ENCODE peak calls at places on chromosomes 4 and X, in five cellular contexts. One of them, this sample, is unnamed.

GRCh38 chr4:95197353-95197752 is 351.4 kb downstream of the UNC5C start:
- DNase-seq in A549: no peak
- DNase-seq in heart left ventricle: no peak
- DNase-seq in ovary: no peak
- DNase-seq in left lung: no peak
- DNase-seq in this sample: no peak

GRCh38 chr4:12636191-12636590 is 847.9 kb downstream of the RAB28 start:
- DNase-seq in A549: no peak
- DNase-seq in heart left ventricle: no peak
- DNase-seq in ovary: no peak
- DNase-seq in left lung: no peak
- DNase-seq in this sample: no peak

GRCh38 chr4:56757270-56757746 is 64.2 kb downstream of the SPINK2 start:
- DNase-seq in A549: no peak
- DNase-seq in heart left ventricle: no peak
- DNase-seq in ovary: no peak
- DNase-seq in left lung: peak; percentile 36
- DNase-seq in this sample: no peak

GRCh38 chr4:185011408-185011807 is 6.9 kb upstream of the HELT start:
- DNase-seq in A549: no peak
- DNase-seq in heart left ventricle: no peak
- DNase-seq in ovary: no peak
- DNase-seq in left lung: no peak
- DNase-seq in this sample: no peak

GRCh38 chr4:180610317-180610716 is 1632.9 kb upstream of the TENM3 start:
- DNase-seq in A549: no peak
- DNase-seq in heart left ventricle: no peak
- DNase-seq in ovary: no peak
- DNase-seq in left lung: no peak
- DNase-seq in this sample: no peak

GRCh38 chrX:32408389-32408788 is 803.0 kb downstream of the DMD start:
- DNase-seq in A549: peak; percentile 4
- DNase-seq in heart left ventricle: no peak
- DNase-seq in ovary: no peak
- DNase-seq in left lung: no peak
- DNase-seq in this sample: no peak

GRCh38 chr4:54586343-54586953 is 71.3 kb upstream of the KIT start:
- DNase-seq in A549: peak; percentile 4
- DNase-seq in heart left ventricle: no peak
- DNase-seq in ovary: no peak
- DNase-seq in left lung: no peak
- DNase-seq in this sample: no peak

GRCh38 chr4:180960758-180961401 is 1282.3 kb upstream of the TENM3 start:
- DNase-seq in A549: no peak
- DNase-seq in heart left ventricle: no peak
- DNase-seq in ovary: no peak
- DNase-seq in left lung: no peak
- DNase-seq in this sample: no peak

GRCh38 chrX:71996826-71997225 is 86.2 kb downstream of the NHSL2 start:
- DNase-seq in A549: no peak
- DNase-seq in heart left ventricle: no peak
- DNase-seq in ovary: peak; percentile 57
- DNase-seq in left lung: no peak
- DNase-seq in this sample: no peak

GRCh38 chr4:21848001-21848400 is 100.6 kb downstream of the KCNIP4 start:
- DNase-seq in A549: no peak
- DNase-seq in heart left ventricle: no peak
- DNase-seq in ovary: no peak
- DNase-seq in left lung: no peak
- DNase-seq in this sample: no peak

GRCh38 chr4:7015383-7016035 is 27.7 kb upstream of the TADA2B start:
- DNase-seq in A549: no peak
- DNase-seq in heart left ventricle: no peak
- DNase-seq in ovary: no peak
- DNase-seq in left lung: no peak
- DNase-seq in this sample: no peak

GRCh38 chr4:140176735-140177134 is 22.8 kb upstream of the MAML3 start:
- DNase-seq in A549: no peak
- DNase-seq in heart left ventricle: no peak
- DNase-seq in ovary: no peak
- DNase-seq in left lung: no peak
- DNase-seq in this sample: no peak

GRCh38 chrX:97021680-97022079 is 138.0 kb downstream of the RPA4 start:
- DNase-seq in A549: no peak
- DNase-seq in heart left ventricle: no peak
- DNase-seq in ovary: no peak
- DNase-seq in left lung: no peak
- DNase-seq in this sample: no peak

GRCh38 chr4:125283702-125284279 is 31.0 kb upstream of the FAT4 start:
- DNase-seq in A549: peak; percentile 36
- DNase-seq in heart left ventricle: no peak
- DNase-seq in ovary: no peak
- DNase-seq in left lung: no peak
- DNase-seq in this sample: no peak

GRCh38 chr4:7105261-7105660 is 37.4 kb upstream of the GRPEL1 start:
- DNase-seq in A549: no peak
- DNase-seq in heart left ventricle: no peak
- DNase-seq in ovary: no peak
- DNase-seq in left lung: no peak
- DNase-seq in this sample: no peak

GRCh38 chr4:913280-913618 is 18.9 kb downstream of the GAK start:
- DNase-seq in A549: no peak
- DNase-seq in heart left ventricle: no peak
- DNase-seq in ovary: no peak
- DNase-seq in left lung: peak; percentile 11
- DNase-seq in this sample: no peak

GRCh38 chr4:144338148-144338547 is 197.6 kb upstream of the GYPA start:
- DNase-seq in A549: no peak
- DNase-seq in heart left ventricle: no peak
- DNase-seq in ovary: no peak
- DNase-seq in left lung: no peak
- DNase-seq in this sample: no peak

GRCh38 chr4:36039031-36039430 is 205.3 kb downstream of the ARAP2 start:
- DNase-seq in A549: no peak
- DNase-seq in heart left ventricle: no peak
- DNase-seq in ovary: no peak
- DNase-seq in left lung: no peak
- DNase-seq in this sample: no peak

GRCh38 chr4:83390965-83391364 is 56.3 kb upstream of the HPSE start:
- DNase-seq in A549: no peak
- DNase-seq in heart left ventricle: no peak
- DNase-seq in ovary: no peak
- DNase-seq in left lung: no peak
- DNase-seq in this sample: no peak

GRCh38 chr4:1090036-1090435 is 23.3 kb downstream of the RNF212 start:
- DNase-seq in A549: no peak
- DNase-seq in heart left ventricle: no peak
- DNase-seq in ovary: no peak
- DNase-seq in left lung: no peak
- DNase-seq in this sample: no peak

GRCh38 chr4:6885953-6886557 is 23.6 kb upstream of the TBC1D14 start:
- DNase-seq in A549: peak; percentile 31
- DNase-seq in heart left ventricle: no peak
- DNase-seq in ovary: peak; percentile 51
- DNase-seq in left lung: peak; percentile 75
- DNase-seq in this sample: no peak

GRCh38 chr4:140172960-140173359 is 19.0 kb upstream of the MAML3 start:
- DNase-seq in A549: no peak
- DNase-seq in heart left ventricle: no peak
- DNase-seq in ovary: no peak
- DNase-seq in left lung: no peak
- DNase-seq in this sample: no peak

GRCh38 chr4:37936889-37937498 is 23.2 kb upstream of the PTTG2 start:
- DNase-seq in A549: no peak
- DNase-seq in heart left ventricle: no peak
- DNase-seq in ovary: no peak
- DNase-seq in left lung: no peak
- DNase-seq in this sample: no peak

GRCh38 chr4:170391066-170391754 is 301.5 kb upstream of the AADAT start:
- DNase-seq in A549: no peak
- DNase-seq in heart left ventricle: no peak
- DNase-seq in ovary: no peak
- DNase-seq in left lung: no peak
- DNase-seq in this sample: no peak

GRCh38 chr4:84159767-84160166 is 339.3 kb downstream of the NKX6-1 start:
- DNase-seq in A549: peak; percentile 4
- DNase-seq in heart left ventricle: no peak
- DNase-seq in ovary: no peak
- DNase-seq in left lung: no peak
- DNase-seq in this sample: no peak

DNA sequence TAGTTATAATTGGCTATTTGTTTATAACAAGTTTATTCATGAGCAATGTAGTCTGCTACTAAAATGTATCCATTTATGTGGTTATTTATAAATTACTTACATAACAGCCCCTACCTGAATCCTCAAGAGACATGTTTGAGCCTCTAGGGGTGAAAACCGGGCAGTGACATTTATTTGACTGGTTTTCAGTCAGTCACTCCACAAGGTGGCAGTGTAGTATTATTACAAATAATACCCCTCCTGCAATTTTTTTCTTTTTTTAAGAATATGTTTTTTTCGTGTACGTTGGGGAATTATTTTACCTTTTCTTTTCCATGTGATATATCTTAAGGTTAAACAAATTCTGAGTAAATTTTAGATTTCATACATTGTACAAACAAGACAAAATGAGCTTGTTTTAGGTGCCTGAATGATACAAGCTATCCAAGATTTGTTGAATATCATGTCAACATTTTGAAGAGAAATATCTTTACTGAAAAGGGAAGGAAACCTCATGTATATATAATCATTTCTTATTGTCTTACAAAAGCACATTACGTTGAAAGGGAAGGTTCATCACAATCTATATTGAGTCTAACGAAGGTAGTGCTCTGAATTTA is 598.7 kb upstream of the TECRL start:
- DNase-seq in A549: peak; percentile 49
- DNase-seq in heart left ventricle: no peak
- DNase-seq in ovary: no peak
- DNase-seq in left lung: no peak
- DNase-seq in this sample: no peak
- TF ChIP-seq CTCF in A549: peak; percentile 36
- TF ChIP-seq CTCF in heart left ventricle: peak; percentile 46
- TF ChIP-seq CTCF in ovary: peak; percentile 39
- TF ChIP-seq CTCF in left lung: peak; percentile 16
- TF ChIP-seq CTCF in this sample: peak; percentile 86

GRCh38 chr4:74536557-74536956 is 91.6 kb downstream of the AREG start:
- DNase-seq in A549: peak; percentile 43
- DNase-seq in heart left ventricle: no peak
- DNase-seq in ovary: no peak
- DNase-seq in left lung: no peak
- DNase-seq in this sample: no peak
- TF ChIP-seq CTCF in A549: peak; percentile 42
- TF ChIP-seq CTCF in heart left ventricle: no peak
- TF ChIP-seq CTCF in ovary: no peak
- TF ChIP-seq CTCF in left lung: peak; percentile 21
- TF ChIP-seq CTCF in this sample: peak; percentile 48

GRCh38 chrX:13090261-13091110 is 46.1 kb upstream of the FAM9C start:
- DNase-seq in A549: no peak
- DNase-seq in heart left ventricle: no peak
- DNase-seq in ovary: no peak
- DNase-seq in left lung: no peak
- DNase-seq in this sample: no peak

GRCh38 chrX:13091111-13091765 is 46.8 kb upstream of the FAM9C start:
- DNase-seq in A549: no peak
- DNase-seq in heart left ventricle: no peak
- DNase-seq in ovary: no peak
- DNase-seq in left lung: no peak
- DNase-seq in this sample: no peak

GRCh38 chrX:13093489-13094140 is 49.2 kb upstream of the FAM9C start:
- DNase-seq in A549: no peak
- DNase-seq in heart left ventricle: no peak
- DNase-seq in ovary: no peak
- DNase-seq in left lung: no peak
- DNase-seq in this sample: no peak

GRCh38 chrX:13094374-13094773 is 50.0 kb upstream of the FAM9C start:
- DNase-seq in A549: no peak
- DNase-seq in heart left ventricle: no peak
- DNase-seq in ovary: no peak
- DNase-seq in left lung: no peak
- DNase-seq in this sample: no peak

GRCh38 chrX:13092455-13092941 is 48.1 kb upstream of the FAM9C start:
- DNase-seq in A549: no peak
- DNase-seq in heart left ventricle: no peak
- DNase-seq in ovary: no peak
- DNase-seq in left lung: peak; percentile 69
- DNase-seq in this sample: no peak
- TF ChIP-seq CTCF in A549: no peak
- TF ChIP-seq CTCF in heart left ventricle: no peak
- TF ChIP-seq CTCF in ovary: no peak
- TF ChIP-seq CTCF in left lung: no peak
- TF ChIP-seq CTCF in this sample: no peak

GRCh38 chr4:59062970-59063369 is 1952.8 kb upstream of the IGFBP7 start:
- DNase-seq in A549: no peak
- DNase-seq in heart left ventricle: no peak
- DNase-seq in ovary: no peak
- DNase-seq in left lung: no peak
- DNase-seq in this sample: no peak

GRCh38 chr4:59060002-59060846 is 1950.0 kb upstream of the IGFBP7 start:
- DNase-seq in A549: no peak
- DNase-seq in heart left ventricle: peak; percentile 20
- DNase-seq in ovary: no peak
- DNase-seq in left lung: no peak
- DNase-seq in this sample: no peak

GRCh38 chr4:59057804-59058203 is 1947.6 kb upstream of the IGFBP7 start:
- DNase-seq in A549: peak; percentile 38
- DNase-seq in heart left ventricle: no peak
- DNase-seq in ovary: no peak
- DNase-seq in left lung: no peak
- DNase-seq in this sample: no peak

GRCh38 chr4:59060895-59061294 is 1950.7 kb upstream of the IGFBP7 start:
- DNase-seq in A549: no peak
- DNase-seq in heart left ventricle: no peak
- DNase-seq in ovary: no peak
- DNase-seq in left lung: no peak
- DNase-seq in this sample: no peak
- TF ChIP-seq CTCF in A549: no peak
- TF ChIP-seq CTCF in heart left ventricle: no peak
- TF ChIP-seq CTCF in ovary: no peak
- TF ChIP-seq CTCF in left lung: no peak
- TF ChIP-seq CTCF in this sample: no peak